ENCODE peak calls at places on chromosomes 16 and 17, in eight cellular contexts. C, N, Z, W, H, A, K and Q are unnamed samples.

GRCh38 chr16:65833171-65833871 is 533.2 kb upstream of the CDH5 start:
- DNase-seq in Z (no peak), W (peak), C (peak), A (peak), K (no peak), H (no peak), N (no peak), Q (no peak)

GRCh38 chr17:11668633-11669032 is 70.4 kb downstream of the DNAH9 start:
- DNase-seq in W (no peak), H (no peak), N (no peak), A (no peak), Z (no peak), K (no peak), C (no peak), Q (peak)

GRCh38 chr17:50493744-50494143 is 14.5 kb upstream of the MYCBPAP start:
- DNase-seq in H (no peak), C (no peak), W (no peak), A (no peak), N (no peak), Z (no peak), K (no peak), Q (no peak)

GRCh38 chr17:51371732-51372151 is 111.4 kb downstream of the UTP18 start:
- DNase-seq in K (peak), Z (no peak), H (peak), W (peak), A (peak), N (no peak), C (peak), Q (peak)

GRCh38 chr17:384622-385194 is 32.1 kb upstream of the RPH3AL start:
- DNase-seq in K (no peak), W (no peak), Z (no peak), H (no peak), A (no peak), C (no peak), N (no peak), Q (peak)

GRCh38 chr16:84672276-84673202 is 24.2 kb downstream of the KLHL36 start:
- DNase-seq in C (peak), A (peak), K (peak), N (peak), W (peak), Z (peak), H (peak), Q (peak)

GRCh38 chr17:35192708-35193107 is 1.5 kb downstream of the SLC35G3 start:
- DNase-seq in Z (no peak), K (no peak), W (no peak), C (no peak), N (no peak), H (no peak), A (no peak), Q (no peak)

GRCh38 chr17:49978501-49978900 is 9.5 kb downstream of the DLX4 start:
- DNase-seq in A (no peak), Z (peak), N (no peak), W (no peak), C (no peak), H (no peak), K (no peak), Q (no peak)

GRCh38 chr16:68367034-68367433 is 56.2 kb downstream of the PRMT7 start:
- DNase-seq in A (peak), W (peak), H (peak), N (peak), K (peak), C (peak), Z (no peak), Q (no peak)

GRCh38 chr16:8565498-8565897 is 24.8 kb downstream of the TMEM114 start:
- DNase-seq in K (no peak), W (no peak), N (no peak), Z (no peak), H (no peak), C (no peak), A (no peak), Q (no peak)

GRCh38 chr17:6245301-6245810 is 175.2 kb downstream of the WSCD1 start:
- DNase-seq in Z (no peak), H (no peak), K (no peak), A (no peak), C (no peak), N (no peak), W (no peak), Q (no peak)

GRCh38 chr16:11462036-11462435 is 116.8 kb downstream of the RMI2 start:
- DNase-seq in C (no peak), K (no peak), Z (no peak), A (no peak), W (no peak), N (no peak), H (no peak), Q (no peak)

GRCh38 chr17:73510981-73511442 is 133.2 kb downstream of the SDK2 start:
- DNase-seq in N (no peak), C (no peak), K (no peak), A (no peak), W (no peak), H (no peak), Z (no peak), Q (no peak)

GRCh38 chr17:13788385-13788784 is 186.7 kb upstream of the HS3ST3A1 start:
- DNase-seq in A (no peak), W (no peak), N (no peak), C (no peak), H (no peak), Z (no peak), K (no peak), Q (no peak)

GRCh38 chr17:82720204-82720603 is 3.7 kb downstream of the FN3KRP start:
- DNase-seq in N (no peak), W (no peak), A (no peak), Z (no peak), K (no peak), H (no peak), C (no peak), Q (no peak)

GRCh38 chr17:3531266-3532101 is 26.1 kb downstream of the TRPV3 start:
- DNase-seq in A (no peak), H (peak), K (no peak), N (peak), Z (no peak), C (no peak), W (no peak), Q (no peak)

GRCh38 chr17:164536-165235 is 16.8 kb downstream of the DOC2B start:
- DNase-seq in W (peak), Z (no peak), K (peak), N (peak), A (peak), H (peak), C (peak), Q (peak)

GRCh38 chr17:66900126-66901010 is 64.1 kb upstream of the CACNG4 start:
- DNase-seq in A (peak), K (no peak), N (no peak), Z (no peak), W (peak), H (no peak), C (peak), Q (no peak)

GRCh38 chr16:78926723-78927200 is 673.8 kb downstream of the MAF start:
- DNase-seq in K (no peak), W (no peak), N (no peak), A (no peak), Z (no peak), H (no peak), C (no peak), Q (no peak)

GRCh38 chr17:48577330-48577945 is 712 bp downstream of the HOXB4 start:
- DNase-seq in N (no peak), A (no peak), Z (no peak), W (no peak), H (no peak), K (no peak), C (no peak), Q (no peak)

GRCh38 chr16:24516900-24517669 is 22.3 kb upstream of the RBBP6 start:
- DNase-seq in K (peak), C (peak), A (peak), Z (peak), N (peak), W (peak), H (peak), Q (peak)

GRCh38 chr17:79861371-79862216 is 22.4 kb upstream of the CBX4 start:
- DNase-seq in Z (peak), H (no peak), N (no peak), K (no peak), A (no peak), C (no peak), W (no peak), Q (no peak)

GRCh38 chr16:4695473-4696171 is 2.3 kb downstream of the NUDT16L1 start:
- DNase-seq in N (no peak), C (peak), K (no peak), W (no peak), A (no peak), Z (no peak), H (no peak), Q (no peak)

GRCh38 chr16:65510241-65510640 is 388.4 kb upstream of the CDH11 start:
- DNase-seq in W (no peak), H (no peak), N (no peak), Z (no peak), C (no peak), A (no peak), K (no peak), Q (no peak)

GRCh38 chr17:2105663-2106062 is 50.8 kb downstream of the HIC1 start:
- DNase-seq in Z (no peak), K (no peak), H (no peak), W (no peak), N (no peak), C (no peak), A (no peak), Q (no peak)

GRCh38 chr17:69447726-69448125 is 33.2 kb downstream of the MAP2K6 start:
- DNase-seq in C (no peak), N (peak), W (no peak), Z (no peak), H (no peak), A (no peak), K (no peak), Q (no peak)

GRCh38 chr17:74922694-74923537 is at the start of gene USH1G:
- DNase-seq in W (no peak), C (peak), N (no peak), Z (no peak), K (no peak), H (no peak), A (no peak), Q (no peak)

GRCh38 chr16:50390914-50391700 is 22.3 kb upstream of the BRD7 start:
- DNase-seq in A (no peak), K (no peak), W (no peak), C (peak), Z (no peak), N (no peak), H (no peak), Q (no peak)

GRCh38 chr17:68790481-68790880 is 164.7 kb downstream of the ABCA8 start:
- DNase-seq in K (no peak), N (no peak), A (no peak), Z (no peak), H (no peak), C (peak), W (no peak), Q (no peak)

GRCh38 chr17:43791589-43791988 is 11.4 kb downstream of the CFAP97D1 start:
- DNase-seq in C (peak), K (no peak), Z (no peak), N (no peak), H (no peak), W (peak), A (peak), Q (no peak)

GRCh38 chr16:65319621-65320231 is 197.9 kb upstream of the CDH11 start:
- DNase-seq in H (no peak), Z (no peak), A (no peak), K (no peak), W (no peak), N (no peak), C (no peak), Q (no peak)

GRCh38 chr16:22217890-22218730 is 12.0 kb downstream of the EEF2K start:
- DNase-seq in C (peak), Z (no peak), A (no peak), W (no peak), H (no peak), N (no peak), K (no peak), Q (no peak)

GRCh38 chr16:50600582-50601283 is 52.5 kb downstream of the NKD1 start:
- DNase-seq in Z (peak), H (no peak), K (no peak), W (no peak), N (no peak), A (no peak), C (no peak), Q (no peak)

GRCh38 chr16:66486773-66487579 is 59.9 kb downstream of the BEAN1 start:
- DNase-seq in A (peak), C (peak), H (no peak), W (peak), Z (no peak), N (no peak), K (no peak), Q (no peak)

GRCh38 chr16:73048292-73049050 is 543 bp upstream of the ZFHX3 start:
- DNase-seq in A (peak), H (peak), Z (peak), N (peak), C (peak), W (peak), K (no peak), Q (peak)

GRCh38 chr17:39754958-39755549 is 17.3 kb downstream of the GRB7 start:
- DNase-seq in N (no peak), W (no peak), C (peak), H (no peak), A (no peak), K (no peak), Z (no peak), Q (no peak)

GRCh38 chr17:83171661-83172060 is 92.3 kb downstream of the METRNL start:
- DNase-seq in N (peak), A (no peak), W (no peak), K (no peak), Z (no peak), H (no peak), C (no peak), Q (no peak)

GRCh38 chr16:78446486-78446885 is 347.0 kb downstream of the WWOX start:
- DNase-seq in A (no peak), Z (no peak), C (no peak), K (no peak), N (no peak), W (no peak), H (no peak), Q (no peak)

GRCh38 chr16:30179931-30180330 is 3.5 kb upstream of the CORO1A start:
- DNase-seq in N (no peak), K (no peak), H (no peak), Z (no peak), C (no peak), A (no peak), W (no peak), Q (no peak)

GRCh38 chr17:76088868-76089576 is 10.0 kb downstream of the ZACN start:
- DNase-seq in N (no peak), K (no peak), W (no peak), H (no peak), Z (no peak), C (no peak), A (no peak), Q (no peak)

GRCh38 chr17:76087531-76087930 is 8.5 kb downstream of the ZACN start:
- DNase-seq in N (no peak), H (no peak), W (no peak), Z (no peak), C (no peak), A (no peak), K (no peak), Q (no peak)

GRCh38 chr17:76086384-76086783 is 7.4 kb downstream of the ZACN start:
- DNase-seq in Z (peak), N (no peak), K (no peak), A (no peak), W (no peak), C (no peak), H (no peak), Q (no peak)

GRCh38 chr17:76089680-76090516 is 10.9 kb downstream of the ZACN start:
- DNase-seq in N (no peak), H (no peak), W (no peak), C (no peak), K (no peak), Z (peak), A (no peak), Q (no peak)

DNA sequence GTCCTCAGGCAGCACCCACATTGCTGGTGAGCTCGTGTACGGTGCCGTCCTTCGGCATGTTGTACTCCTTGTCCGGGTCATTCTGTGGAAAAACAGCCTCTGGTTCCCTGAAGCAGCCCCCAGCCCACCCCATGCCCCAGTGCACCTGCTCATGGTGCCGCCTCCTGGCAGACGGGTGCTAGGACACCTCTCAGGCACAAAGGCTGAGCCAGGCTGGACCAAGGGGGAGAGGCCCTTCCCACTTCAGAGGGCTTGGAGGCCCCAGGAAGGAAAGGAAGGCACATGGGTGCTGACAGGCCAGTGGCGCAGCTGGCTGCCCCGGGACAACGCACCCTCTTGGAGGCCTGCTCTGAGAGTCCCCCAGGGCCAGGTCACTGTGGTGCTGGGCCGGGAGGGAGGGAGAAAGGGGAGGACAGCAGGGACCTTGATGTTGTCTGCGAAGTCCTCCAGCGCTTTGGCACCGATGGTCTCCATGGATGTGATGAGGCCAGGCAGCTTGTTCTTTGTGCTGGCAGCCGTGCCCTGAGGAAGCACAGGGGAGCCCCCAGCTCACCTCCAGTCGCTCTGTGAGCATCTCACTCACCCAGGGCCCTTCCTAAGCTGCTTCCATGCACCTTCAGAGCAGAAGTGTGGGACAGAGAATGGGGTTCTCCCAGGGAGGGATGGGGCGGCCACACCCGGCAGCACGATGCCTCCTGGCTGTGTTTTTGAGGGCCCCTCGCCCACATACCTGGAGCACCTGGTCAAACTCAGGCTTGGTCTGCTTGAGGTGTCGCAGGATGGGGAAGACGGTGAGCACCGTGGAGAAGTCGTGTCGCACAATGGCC is 9.3 kb downstream of the ZACN start:
- DNase-seq in Z (no peak), W (no peak), C (no peak), K (no peak), N (no peak), A (no peak), H (no peak), Q (no peak)
- TF ChIP-seq CTCF in Z (no peak), W (no peak), C (no peak), K (no peak), N (no peak), A (peak), H (peak), Q (no peak)

GRCh38 chr17:28468781-28469180 is 4.7 kb upstream of the SLC13A2 start:
- DNase-seq in C (no peak), W (no peak), N (no peak), H (no peak), A (no peak), K (no peak), Z (no peak), Q (no peak)

GRCh38 chr17:28466001-28466400 is 7.4 kb upstream of the SLC13A2 start:
- DNase-seq in N (no peak), K (no peak), A (no peak), H (no peak), W (peak), Z (no peak), C (no peak), Q (no peak)

GRCh38 chr17:28469376-28469775 is 4.1 kb upstream of the SLC13A2 start:
- DNase-seq in K (no peak), A (no peak), Z (no peak), W (no peak), N (no peak), C (no peak), H (no peak), Q (no peak)

GRCh38 chr17:28467456-28468025 is 5.9 kb upstream of the SLC13A2 start:
- DNase-seq in C (peak), Z (no peak), A (peak), H (no peak), N (no peak), W (peak), K (no peak), Q (no peak)

DNA sequence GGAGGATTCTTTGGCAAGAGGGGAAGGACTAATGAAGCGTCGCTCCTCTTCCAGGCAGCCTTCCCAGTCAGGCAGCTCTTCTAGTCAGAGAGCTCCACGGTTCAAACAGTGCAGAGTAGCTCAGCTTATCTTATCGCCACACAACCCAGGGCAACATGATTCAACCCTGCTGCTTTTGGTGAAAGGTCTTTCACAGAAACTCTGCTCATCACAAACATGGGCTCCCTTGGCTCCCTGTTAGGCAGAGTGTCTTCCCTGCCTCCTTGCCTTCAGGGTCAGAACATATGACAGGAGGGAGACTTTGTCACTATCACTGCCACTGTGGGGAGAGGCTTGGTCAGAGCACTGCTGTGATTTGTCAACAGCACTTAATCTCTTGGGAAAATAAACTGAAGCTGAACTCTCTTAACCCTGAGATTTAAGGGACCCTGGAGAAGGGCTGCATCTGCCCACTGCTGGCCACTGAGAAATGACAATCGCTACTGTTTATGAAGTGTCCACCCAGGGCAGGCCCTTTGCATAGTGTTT is 6.9 kb upstream of the SLC13A2 start:
- DNase-seq in W (no peak), N (no peak), C (no peak), Z (no peak), H (no peak), A (no peak), K (no peak), Q (no peak)
- TF ChIP-seq CTCF in W (no peak), N (no peak), C (no peak), Z (no peak), H (no peak), A (no peak), K (no peak), Q (no peak)

GRCh38 chr16:2056077-2056476 is 8.3 kb downstream of the TSC2 start:
- DNase-seq in K (no peak), A (no peak), N (no peak), W (peak), Z (no peak), C (peak), H (no peak), Q (no peak)
- TF ChIP-seq CTCF in K (no peak), A (peak), N (no peak), W (peak), Z (peak), C (peak), H (no peak), Q (no peak)

DNA sequence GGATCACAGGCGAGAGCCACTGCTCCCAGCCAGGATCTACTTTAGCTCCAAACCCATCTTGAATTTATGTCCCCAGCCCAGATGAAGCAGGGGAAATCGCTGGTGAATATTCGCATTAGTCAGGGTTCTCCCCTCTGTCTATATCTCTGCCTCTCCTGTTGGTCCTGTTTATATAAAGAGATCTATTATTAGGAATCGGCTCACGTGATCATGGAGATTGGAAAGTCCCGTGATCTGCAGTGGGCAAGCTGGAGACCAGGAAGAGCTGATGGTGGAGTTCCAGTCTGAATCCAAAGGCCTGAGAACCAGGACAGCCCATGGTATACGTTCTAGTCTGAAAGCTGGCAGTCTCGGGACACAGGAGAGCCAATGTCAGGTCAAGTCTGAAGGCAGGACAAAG is 382.8 kb downstream of the SEC14L1 start:
- DNase-seq in A (no peak), Z (no peak), N (no peak), K (no peak), W (no peak), C (no peak), H (no peak), Q (no peak)
- TF ChIP-seq CTCF in A (no peak), Z (no peak), N (no peak), K (no peak), W (no peak), C (no peak), H (no peak), Q (no peak)